ENCODE peak calls at places on chromosomes 7 and 10, in ten cellular contexts. X, W, A, F, O, I, N, C, D and G are unnamed samples.

GRCh38 chr10:67803588-67804394 is 34.2 kb downstream of the DNAJC12 start:
- DNase-seq in X (no peak), F (no peak), N (no peak), W (peak; percentile 15), D (no peak), C (no peak), A (no peak), I (no peak), O (no peak), G (no peak)

GRCh38 chr10:22580711-22581110 is 133.7 kb downstream of the PIP4K2A start:
- DNase-seq in I (no peak), X (no peak), D (no peak), N (no peak), C (no peak), F (no peak), W (no peak), A (no peak), O (no peak), G (no peak)

GRCh38 chr10:99930731-99931550 is 78.8 kb downstream of the DNMBP start:
- DNase-seq in C (no peak), F (peak; percentile 94), N (no peak), A (no peak), W (no peak), I (no peak), D (no peak), X (no peak), O (no peak), G (no peak)

GRCh38 chr10:70125918-70126590 is 6.6 kb downstream of the AIFM2 start:
- DNase-seq in X (no peak), N (no peak), O (no peak), C (no peak), I (no peak), A (peak; percentile 78), F (no peak), D (peak; percentile 62), W (no peak), G (no peak)

GRCh38 chr7:80496586-80496985 is 15.3 kb downstream of the GNAT3 start:
- DNase-seq in F (no peak), X (no peak), W (no peak), I (no peak), D (no peak), N (no peak), A (no peak), O (peak; percentile 31), C (no peak), G (no peak)

GRCh38 chr10:69748621-69749020 is 53.1 kb upstream of the COL13A1 start:
- DNase-seq in C (no peak), W (no peak), A (no peak), X (no peak), O (no peak), N (no peak), D (peak; percentile 6), F (no peak), I (no peak), G (no peak)

GRCh38 chr7:116665447-116665996 is 6.5 kb upstream of the MET start:
- DNase-seq in F (no peak), C (no peak), X (no peak), A (no peak), O (no peak), D (no peak), N (no peak), W (no peak), I (no peak), G (no peak)

GRCh38 chr7:17402628-17403278 is 104.3 kb downstream of the AHR start:
- DNase-seq in D (no peak), A (no peak), F (no peak), O (no peak), X (no peak), C (no peak), I (no peak), W (peak; percentile 9), N (no peak), G (no peak)

GRCh38 chr10:87694011-87694794 is 34.5 kb downstream of the PAPSS2 start:
- DNase-seq in D (no peak), N (no peak), F (peak; percentile 71), I (no peak), O (peak; percentile 65), W (no peak), A (peak; percentile 6), X (no peak), C (no peak), G (no peak)

GRCh38 chr10:26215923-26216576 is 524 bp upstream of the GAD2 start:
- DNase-seq in N (no peak), F (no peak), D (no peak), I (no peak), C (no peak), O (peak; percentile 8), W (peak; percentile 6), X (no peak), A (peak; percentile 25), G (peak; percentile 67)